ENCODE peak calls at places on chromosomes 12 and 14, in six cellular contexts. Y, X, P, S, G and O are unnamed samples.

GRCh38 chr12:86945685-86946196 is 689.5 kb upstream of the MGAT4C start:
- DNase-seq in G (no peak), P (no peak), S (no peak), X (no peak), Y (no peak), O (no peak)

GRCh38 chr12:96233941-96234461 is 39.8 kb downstream of the ELK3 start:
- DNase-seq in X (peak; percentile 97), Y (peak; percentile 75), P (peak; percentile 97), G (peak; percentile 49), S (peak; percentile 98), O (no peak)

GRCh38 chr14:47539065-47539464 is 136.3 kb downstream of the MDGA2 start:
- DNase-seq in X (peak; percentile 20), G (no peak), P (peak; percentile 3), Y (no peak), S (no peak), O (no peak)

GRCh38 chr14:69711065-69711464 is 55.9 kb upstream of the SRSF5 start:
- DNase-seq in G (no peak), X (no peak), S (no peak), P (no peak), Y (no peak), O (no peak)

GRCh38 chr14:69151458-69152180 is 1.3 kb downstream of the DCAF5 start:
- DNase-seq in G (peak; percentile 74), S (peak; percentile 84), P (peak; percentile 71), X (peak; percentile 69), Y (peak; percentile 95), O (peak; percentile 65)

GRCh38 chr12:115660211-115660805 is 617.2 kb downstream of the MED13L start:
- DNase-seq in Y (no peak), S (no peak), G (no peak), X (peak; percentile 30), P (no peak), O (no peak)

GRCh38 chr14:50038398-50039119 is 77.8 kb downstream of the VCPKMT start:
- DNase-seq in S (no peak), X (peak; percentile 93), G (peak; percentile 99), Y (no peak), P (peak; percentile 96), O (no peak)

GRCh38 chr12:122834921-122835692 is at the start of gene HIP1R:
- DNase-seq in P (no peak), X (peak; percentile 48), G (peak; percentile 45), Y (peak; percentile 90), S (peak; percentile 69), O (peak; percentile 71)

GRCh38 chr14:93788557-93789365 is 476 bp upstream of the PRIMA1 start:
- DNase-seq in P (no peak), S (peak; percentile 85), Y (no peak), X (no peak), G (peak; percentile 13), O (no peak)

GRCh38 chr12:92412931-92413685 is 267.5 kb upstream of the BTG1 start:
- DNase-seq in Y (no peak), X (peak; percentile 18), G (no peak), P (peak; percentile 37), S (no peak), O (no peak)

GRCh38 chr12:121955258-121956040 is 37.1 kb downstream of the CFAP251 start:
- DNase-seq in X (peak; percentile 24), S (no peak), Y (no peak), P (no peak), G (peak; percentile 26), O (no peak)

GRCh38 chr12:79407671-79408622 is 282.8 kb downstream of the PAWR start:
- DNase-seq in Y (no peak), S (peak; percentile 70), P (peak; percentile 85), X (peak; percentile 91), G (peak; percentile 86), O (no peak)

GRCh38 chr12:1993341-1993740 is 10.9 kb downstream of the DCP1B start:
- DNase-seq in P (peak; percentile 95), G (peak; percentile 96), S (no peak), Y (no peak), X (peak; percentile 88), O (no peak)

DNA sequence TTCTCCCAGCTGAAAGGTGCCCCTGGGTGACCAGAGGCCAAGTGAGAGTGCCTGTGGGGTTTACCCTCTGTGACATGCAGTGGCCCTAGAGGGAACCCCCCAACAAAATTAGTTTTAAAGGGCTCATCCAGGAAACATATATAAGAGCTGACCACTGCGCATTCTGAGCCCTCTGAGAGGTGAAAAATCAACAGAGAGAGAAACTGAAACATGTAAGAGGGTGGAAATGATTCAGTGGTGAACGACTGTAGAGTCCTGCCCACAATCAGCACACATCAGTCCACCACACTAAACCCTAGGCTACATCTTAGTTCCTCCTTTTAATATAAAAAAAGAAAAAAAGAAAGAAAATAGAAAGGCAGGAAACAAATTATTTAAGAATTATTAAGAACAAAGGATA is 21.0 kb upstream of the ACSM4 start:
- DNase-seq in G (no peak), P (no peak), S (no peak), X (no peak), Y (no peak), O (no peak)
- TF ChIP-seq CTCF in G (no peak), P (no peak), S (no peak), X (no peak), Y (no peak), O (no peak)

GRCh38 chr14:106286697-106287290 is 760.4 kb downstream of the TMEM121 start:
- DNase-seq in G (no peak), Y (no peak), S (no peak), P (no peak), X (no peak), O (peak; percentile 9)
- TF ChIP-seq CTCF in G (no peak), Y (peak; percentile 39), S (no peak), P (no peak), X (no peak), O (peak; percentile 56)

GRCh38 chr14:23729720-23730387 is 93.7 kb downstream of the DHRS2 start:
- DNase-seq in P (no peak), Y (no peak), X (no peak), S (no peak), G (no peak), O (no peak)
- TF ChIP-seq CTCF in P (no peak), Y (no peak), X (no peak), S (no peak), G (no peak), O (no peak)

GRCh38 chr12:10614056-10614370 is 604 bp upstream of the MAGOHB start:
- DNase-seq in X (no peak), P (no peak), G (no peak), S (no peak), Y (no peak), O (no peak)

GRCh38 chr12:10612954-10613333 is 465 bp downstream of the MAGOHB start:
- DNase-seq in X (no peak), Y (no peak), S (no peak), P (peak; percentile 23), G (no peak), O (no peak)

GRCh38 chr12:10615532-10615931 is 2.1 kb upstream of the MAGOHB start:
- DNase-seq in G (peak; percentile 76), Y (no peak), P (no peak), S (no peak), X (no peak), O (no peak)

GRCh38 chr12:10612110-10612509 is 1.3 kb downstream of the MAGOHB start:
- DNase-seq in G (peak; percentile 13), S (no peak), X (no peak), P (no peak), Y (peak; percentile 70), O (no peak)

GRCh38 chr12:10613334-10614055 is at the start of gene MAGOHB:
- DNase-seq in Y (peak; percentile 98), X (peak; percentile 97), S (peak; percentile 97), G (peak; percentile 97), P (peak; percentile 93), O (peak; percentile 99)
- TF ChIP-seq CTCF in Y (no peak), X (no peak), S (no peak), G (no peak), P (no peak), O (no peak)

DNA sequence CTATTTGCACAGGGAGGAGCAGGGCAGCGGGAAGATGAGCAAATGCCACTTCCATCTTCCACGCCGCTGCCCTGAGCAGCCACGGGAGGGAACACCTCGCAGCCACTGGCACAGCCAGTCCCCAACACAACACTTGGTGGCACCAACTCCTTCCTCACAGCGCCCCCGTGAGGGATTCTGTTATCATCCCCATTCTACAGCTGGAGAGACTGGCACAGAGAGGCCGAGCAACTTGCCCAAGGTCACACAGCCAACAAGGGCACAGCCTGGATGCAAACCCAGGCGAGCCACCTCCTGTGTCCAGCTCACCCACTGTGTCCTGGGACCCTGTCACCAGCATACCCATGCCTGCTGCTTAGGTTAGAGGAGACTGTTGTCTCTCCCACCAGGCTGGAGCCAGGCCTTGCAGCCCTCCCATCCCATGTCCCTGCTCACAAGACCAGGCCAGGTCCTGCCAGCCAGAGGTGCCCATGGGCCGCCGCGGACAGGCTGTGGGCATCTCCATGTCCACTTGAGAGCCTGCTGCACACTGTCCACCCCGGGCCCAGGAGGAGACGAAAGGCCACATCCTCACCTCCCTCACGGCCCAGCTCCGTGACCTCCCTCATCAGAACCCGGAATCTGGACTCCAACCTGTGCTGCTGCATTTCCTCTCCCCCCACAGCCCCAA is 57.0 kb downstream of the NCOR2 start:
- DNase-seq in G (peak; percentile 33), X (no peak), S (no peak), Y (no peak), P (no peak), O (no peak)
- TF ChIP-seq CTCF in G (peak; percentile 25), X (no peak), S (no peak), Y (no peak), P (no peak), O (no peak)

DNA sequence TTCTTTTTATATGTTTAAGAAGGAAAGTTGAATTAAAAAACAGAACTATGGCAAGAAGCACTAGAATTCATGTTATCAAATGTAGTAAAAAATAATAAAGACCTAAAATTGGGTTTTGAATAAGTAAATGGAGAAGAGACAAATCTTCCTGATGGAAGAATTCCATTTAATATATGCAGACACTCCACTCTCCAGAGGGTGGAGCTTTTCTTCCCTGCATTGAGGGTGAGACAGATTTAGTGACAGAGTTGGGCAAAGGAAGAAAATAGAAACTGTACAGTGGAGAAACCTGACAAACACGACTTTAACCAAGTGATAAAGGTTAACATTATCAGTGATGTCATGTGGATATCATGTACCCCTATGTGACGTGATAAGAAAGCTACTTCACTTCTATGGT is 217.6 kb downstream of the PRKD1 start:
- DNase-seq in G (no peak), Y (no peak), X (no peak), P (no peak), S (no peak), O (no peak)
- TF ChIP-seq CTCF in G (no peak), Y (no peak), X (peak; percentile 40), P (no peak), S (peak; percentile 19), O (no peak)

DNA sequence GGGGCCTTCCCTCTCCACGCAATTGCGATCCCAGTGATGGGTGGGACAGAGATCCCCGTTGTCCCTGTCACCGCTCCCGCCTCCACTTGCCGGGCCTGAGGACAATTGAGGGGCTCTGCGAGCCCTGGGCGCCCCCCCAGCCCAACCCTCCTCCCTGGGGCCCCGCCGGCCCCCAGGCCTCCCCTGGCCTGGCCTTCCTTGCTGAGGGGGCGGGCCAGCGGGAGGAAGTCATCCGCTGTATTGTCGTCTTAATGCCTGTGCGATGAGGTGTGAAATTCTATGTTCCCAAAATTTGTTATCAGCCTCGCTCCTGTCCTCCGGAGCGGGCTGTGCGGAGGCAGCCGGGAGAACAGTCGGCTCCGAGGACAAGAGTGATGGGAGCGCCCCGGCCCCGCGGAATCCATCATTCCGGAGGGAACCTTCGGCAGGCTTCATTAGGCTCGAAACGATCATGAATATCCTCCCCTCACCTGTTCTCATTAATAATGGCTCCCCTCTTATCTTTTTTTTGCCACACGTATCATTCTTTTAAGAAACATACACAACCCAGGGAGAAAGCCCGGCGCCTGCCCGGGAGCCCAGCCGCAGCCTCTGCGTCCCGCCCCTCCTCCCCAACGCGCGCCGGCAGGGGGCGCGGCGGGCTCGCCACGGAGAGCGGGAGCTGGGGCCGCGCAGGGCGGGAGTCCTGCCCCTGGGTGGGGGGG is 17.3 kb upstream of the DLK1 start:
- DNase-seq in X (peak; percentile 33), Y (no peak), P (peak; percentile 29), G (peak; percentile 31), S (no peak), O (peak; percentile 10)
- TF ChIP-seq CTCF in X (peak; percentile 72), Y (peak; percentile 22), P (peak; percentile 43), G (peak; percentile 25), S (peak; percentile 63), O (peak; percentile 56)